ENCODE peak calls at places on chromosomes 5 and 9, in eight cellular contexts. F is activated naive CD4-positive, alpha-beta T cell treated with anti-CD3 and anti-CD28 coated beads, Interleukin-2, amount 10 ng/mL, durations not matched to agents 7 days and 5 days; R is stimulated activated CD4-positive, alpha-beta T cell treated with anti-CD3 and anti-CD28 coated beads, Interleukin-1b, Interleukin-23, amount 100 ng/mL, for 24 hours; X is activated T-helper 1 cell treated with Interleukin-2 at 50 U/mL for 16 hours; Y is RCC 7860; H is NCI-H460; T is neural progenitor cell; N is foreskin fibroblast. P is an unnamed sample.
A peak's percentile ranks its signal among the peaks of the same experiment; 100 is the strongest.

GRCh38 chr5:100900142-100900795 is 2.8 kb downstream of the ST8SIA4 start:
- DNase-seq in Y (no peak), X (no peak), H (peak; percentile 30), R (no peak), T (peak; percentile 44), N (no peak), F (peak; percentile 51), P (peak; percentile 37)

GRCh38 chr5:44807269-44807668 is 1.5 kb upstream of the MRPS30 start:
- DNase-seq in H (no peak), T (no peak), Y (peak; percentile 31), N (no peak), F (no peak), R (no peak), X (no peak), P (no peak)

GRCh38 chr5:72079288-72079687 is 28.0 kb upstream of the MAP1B start:
- DNase-seq in H (no peak), Y (no peak), X (no peak), N (no peak), T (peak; percentile 66), R (no peak), F (no peak), P (no peak)

GRCh38 chr9:138103824-138104206 is 226.2 kb downstream of the CACNA1B start:
- DNase-seq in F (no peak), T (no peak), Y (no peak), X (no peak), R (no peak), N (no peak), H (no peak), P (no peak)

GRCh38 chr5:40223884-40224402 is 455.8 kb upstream of the PTGER4 start:
- DNase-seq in H (no peak), F (no peak), N (peak; percentile 92), Y (peak; percentile 100), R (no peak), X (no peak), T (no peak), P (no peak)

GRCh38 chr9:116566677-116567488 is 120.2 kb upstream of the TRIM32 start:
- DNase-seq in N (no peak), F (no peak), H (no peak), R (no peak), T (no peak), X (no peak), Y (peak; percentile 88), P (no peak)

GRCh38 chr5:60888359-60889061 is 44.4 kb upstream of the ELOVL7 start:
- DNase-seq in R (no peak), H (no peak), F (no peak), Y (no peak), X (no peak), N (no peak), T (no peak), P (no peak)

GRCh38 chr5:117414926-117415325 is 840.3 kb upstream of the SEMA6A start:
- DNase-seq in X (no peak), Y (no peak), N (no peak), R (no peak), T (no peak), H (no peak), F (no peak), P (no peak)

GRCh38 chr9:134518004-134518606 is 123.5 kb upstream of the COL5A1 start:
- DNase-seq in T (no peak), Y (no peak), X (no peak), H (no peak), R (no peak), N (peak; percentile 69), F (no peak), P (no peak)

GRCh38 chr5:78805474-78806124 is 157.0 kb upstream of the LHFPL2 start:
- DNase-seq in N (no peak), R (no peak), H (no peak), F (no peak), T (no peak), Y (no peak), X (no peak), P (no peak)

GRCh38 chr5:116765441-116765840 is 190.8 kb upstream of the SEMA6A start:
- DNase-seq in R (no peak), H (no peak), Y (no peak), F (no peak), X (no peak), N (no peak), T (no peak), P (no peak)

GRCh38 chr9:447230-448025 is 232.8 kb downstream of the DOCK8 start:
- DNase-seq in T (no peak), F (peak; percentile 83), R (peak; percentile 30), Y (peak; percentile 68), H (peak; percentile 4), N (no peak), X (peak; percentile 52), P (no peak)

GRCh38 chr9:126057461-126057860 is 269.2 kb upstream of the MVB12B start:
- DNase-seq in F (no peak), N (no peak), X (no peak), H (no peak), T (no peak), R (no peak), Y (no peak), P (no peak)

GRCh38 chr5:178120661-178121357 is 7.5 kb downstream of the N4BP3 start:
- DNase-seq in F (peak; percentile 92), R (no peak), X (peak; percentile 74), N (peak; percentile 26), Y (peak; percentile 42), H (peak; percentile 83), T (peak; percentile 86), P (no peak)

GRCh38 chr5:112473989-112474388 is 54.9 kb upstream of the EPB41L4A start:
- DNase-seq in T (no peak), N (no peak), H (no peak), F (no peak), R (no peak), Y (no peak), X (no peak), P (no peak)

GRCh38 chr5:154485092-154485491 is 7.1 kb upstream of the HAND1 start:
- DNase-seq in N (no peak), T (peak; percentile 18), F (no peak), R (no peak), H (no peak), Y (no peak), X (no peak), P (no peak)

GRCh38 chr9:129553277-129553676 is 67.6 kb downstream of the C9orf50 start:
- DNase-seq in H (no peak), X (no peak), R (no peak), N (no peak), T (no peak), F (no peak), Y (no peak), P (no peak)

GRCh38 chr9:18861599-18862546 is 171.1 kb downstream of the SAXO1 start:
- DNase-seq in Y (no peak), T (peak; percentile 36), F (no peak), X (no peak), H (no peak), R (no peak), N (no peak), P (no peak)

GRCh38 chr5:160831801-160832200 is 20.2 kb downstream of the ATP10B start:
- DNase-seq in N (no peak), X (no peak), T (no peak), Y (no peak), H (no peak), F (no peak), R (no peak), P (no peak)